ENCODE peak calls at places on chromosome 10, in six cellular contexts. S is OCI-LY7, E is A549, T is NB4, H is cardiac muscle cell, D is colonic mucosa. M is an unnamed sample.

GRCh38 chr10:73553726-73554125 is 37.4 kb downstream of the USP54 start:
- DNase-seq in E (no peak), T (no peak), H (no peak), S (no peak), D (no peak), M (no peak)

GRCh38 chr10:65423043-65423442 is 1502.8 kb upstream of the LRRTM3 start:
- DNase-seq in E (no peak), T (no peak), H (no peak), D (no peak), S (no peak), M (no peak)

GRCh38 chr10:104844073-104844472 is 203.0 kb downstream of the SORCS3 start:
- DNase-seq in S (no peak), T (no peak), H (no peak), D (no peak), E (no peak), M (no peak)

GRCh38 chr10:1498746-1499343 is 238.5 kb downstream of the ADARB2 start:
- DNase-seq in S (no peak), E (peak), T (no peak), H (no peak), D (no peak), M (no peak)

GRCh38 chr10:97718659-97719142 is 5.2 kb downstream of the MARVELD1 start:
- DNase-seq in D (peak), E (peak), T (no peak), H (peak), S (no peak), M (no peak)

GRCh38 chr10:60967854-60968484 is 24.0 kb upstream of the RHOBTB1 start:
- DNase-seq in T (peak), D (no peak), H (no peak), S (no peak), E (no peak), M (no peak)

GRCh38 chr10:37488792-37489657 is 363.6 kb downstream of the ANKRD30A start:
- DNase-seq in S (no peak), E (peak), D (no peak), H (no peak), T (peak), M (no peak)

GRCh38 chr10:62047240-62047897 is 145.9 kb downstream of the ARID5B start:
- DNase-seq in S (peak), D (no peak), E (no peak), H (no peak), T (no peak), M (no peak)

GRCh38 chr10:93687737-93688136 is 14.7 kb downstream of the FRA10AC1 start:
- DNase-seq in S (no peak), H (no peak), D (no peak), T (no peak), E (no peak), M (no peak)

GRCh38 chr10:132163278-132163765 is 23.4 kb upstream of the DPYSL4 start:
- DNase-seq in H (no peak), S (peak), D (peak), E (peak), T (peak), M (peak)

GRCh38 chr10:74453151-74453550 is 302.1 kb downstream of the ADK start:
- DNase-seq in S (no peak), D (no peak), H (no peak), E (no peak), T (no peak), M (no peak)

GRCh38 chr10:120978589-120979252 is 127.6 kb downstream of the WDR11 start:
- DNase-seq in H (peak), T (no peak), D (peak), S (no peak), E (no peak), M (no peak)

GRCh38 chr10:121532465-121532864 is 65.8 kb downstream of the FGFR2 start:
- DNase-seq in D (no peak), S (no peak), T (no peak), E (no peak), H (no peak), M (no peak)

DNA sequence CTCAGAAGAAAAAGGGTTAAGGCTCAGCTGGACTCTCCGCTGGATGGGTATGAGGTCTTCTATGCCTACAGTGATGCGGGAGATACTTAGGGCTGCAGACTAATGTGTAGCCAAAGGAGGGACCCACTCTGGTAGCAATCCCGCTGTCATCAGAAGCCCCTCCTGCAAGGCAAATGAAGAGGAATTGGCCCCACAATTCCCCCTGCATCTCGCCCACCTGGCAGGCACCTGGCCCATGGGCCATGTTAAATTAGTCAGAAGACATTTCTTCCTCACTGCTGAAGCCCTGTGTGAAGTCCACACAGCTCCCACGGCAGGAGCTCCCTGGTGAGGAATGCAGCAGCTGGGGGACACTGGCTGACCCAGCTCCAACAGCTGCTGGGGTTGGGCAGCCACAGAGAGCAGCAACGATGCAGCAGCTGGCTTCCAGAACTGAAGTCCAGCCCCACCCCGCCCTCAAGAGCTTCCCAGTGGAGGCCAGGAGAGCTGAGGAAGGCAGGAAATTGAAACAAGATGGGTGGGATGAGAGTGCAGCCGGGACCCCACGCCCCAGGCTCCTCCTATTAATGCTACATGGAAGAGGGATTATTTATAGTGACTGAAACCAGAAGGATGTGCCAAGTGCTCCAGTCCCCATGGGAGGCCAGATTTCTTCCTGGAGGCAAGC is 5.5 kb downstream of the VSTM4 start:
- DNase-seq in T (no peak), E (no peak), H (peak), D (peak), S (no peak), M (no peak)
- TF ChIP-seq CTCF in T (no peak), E (no peak), H (no peak), D (no peak), S (no peak), M (no peak)

DNA sequence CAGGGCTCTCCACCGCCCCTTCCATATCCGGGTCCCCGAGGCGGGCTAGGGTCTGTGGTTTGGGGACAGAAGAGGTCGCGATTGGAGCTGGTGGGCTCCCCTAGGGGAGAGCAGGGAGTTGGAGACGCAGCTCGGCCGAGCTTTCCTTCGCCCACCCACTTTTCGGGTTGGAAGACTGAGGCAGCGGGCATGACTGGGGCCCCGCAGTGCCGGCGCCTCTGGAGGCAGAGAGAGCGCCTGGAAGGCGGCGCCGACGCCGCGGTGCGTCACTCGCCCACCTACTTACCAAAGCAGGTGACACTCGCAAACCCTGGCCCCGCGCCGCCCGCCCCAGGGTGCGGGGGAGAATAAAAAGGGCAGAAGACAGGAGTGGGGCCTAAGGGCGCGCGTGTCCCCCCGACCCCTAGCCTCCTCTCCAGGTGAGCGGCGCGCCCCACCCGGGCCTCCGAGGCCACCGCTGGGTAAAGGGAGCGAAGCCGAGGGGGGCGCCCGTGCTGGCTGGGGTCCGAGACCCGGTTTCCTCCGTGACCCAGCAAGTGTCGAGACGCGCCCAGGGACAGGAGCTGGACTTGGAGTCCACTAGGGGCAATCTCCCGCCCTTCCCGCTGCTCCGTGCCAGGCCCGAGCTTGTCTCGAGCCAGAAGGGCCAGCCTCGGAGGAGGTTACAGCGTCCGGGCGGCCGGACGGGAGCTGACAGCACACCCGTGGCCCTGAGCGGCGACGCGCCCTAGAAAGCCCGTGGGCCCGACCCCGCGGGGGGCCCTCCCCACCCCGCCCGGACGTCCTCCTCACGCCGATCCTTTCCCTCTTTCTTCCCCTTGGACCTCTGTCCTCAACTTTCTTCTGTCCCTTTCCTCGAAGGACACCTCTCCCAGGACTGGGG is 34.4 kb upstream of the GRID1 start:
- DNase-seq in D (peak), S (peak), H (peak), E (peak), T (peak), M (peak)
- TF ChIP-seq CTCF in D (no peak), S (peak), H (peak), E (no peak), T (no peak), M (peak)

GRCh38 chr10:106795619-106796018 is 368.9 kb downstream of the SORCS1 start:
- DNase-seq in S (no peak), H (peak), E (peak), T (peak), D (peak), M (peak)
- TF ChIP-seq CTCF in S (peak), H (peak), E (no peak), T (peak), D (peak), M (peak)

GRCh38 chr10:96043895-96044580 is 655 bp downstream of the CCNJ start:
- DNase-seq in T (peak), E (peak), H (peak), S (peak), D (peak), M (peak)
- TF ChIP-seq CTCF in T (no peak), E (no peak), H (no peak), S (no peak), D (no peak), M (no peak)

M was measured in neural crest cell.